ENCODE peak calls at places on chromosomes 5 and 9, in seven cellular contexts. O is sciatic nerve; Y is nucleus accumbens; X is activated T-helper 1 cell treated with anti-CD3 and anti-CD28 coated beads, Interleukin-2, amount 50 U/mL, for 16 hours; G is CD8-positive, alpha-beta T cell; U is GM04504; L is Jurkat, Clone E6-1. M is an unnamed sample.
A peak's percentile ranks its signal among the peaks of the same experiment; 100 is the strongest.

GRCh38 chr9:673264-673965 is 168.1 kb upstream of the DMRT1 start:
- DNase-seq in L (no peak), G (no peak), X (no peak), Y (no peak), O (no peak), U (no peak), M (no peak)

GRCh38 chr9:83981126-83981871 is 694 bp downstream of the RMI1 start:
- DNase-seq in O (peak; percentile 79), X (no peak), L (peak; percentile 41), G (no peak), Y (peak; percentile 40), U (no peak), M (no peak)

GRCh38 chr5:149271717-149272558 is at the start of gene AFAP1L1:
- DNase-seq in O (peak; percentile 79), U (no peak), Y (peak; percentile 41), L (no peak), G (no peak), X (no peak), M (no peak)

GRCh38 chr9:134062461-134063087 is 5.3 kb downstream of the BRD3 start:
- DNase-seq in U (no peak), L (no peak), G (no peak), Y (no peak), O (no peak), X (no peak), M (no peak)

GRCh38 chr9:23220957-23221356 is 605.1 kb downstream of the ELAVL2 start:
- DNase-seq in L (no peak), X (no peak), O (no peak), G (no peak), U (no peak), Y (no peak), M (no peak)

GRCh38 chr5:34552129-34552528 is 104.0 kb upstream of the RAI14 start:
- DNase-seq in G (no peak), X (no peak), O (no peak), L (no peak), U (no peak), Y (no peak), M (no peak)

GRCh38 chr5:109256486-109256885 is 153.3 kb downstream of the PJA2 start:
- DNase-seq in X (no peak), Y (no peak), L (peak; percentile 26), G (no peak), U (no peak), O (no peak), M (no peak)

GRCh38 chr9:20209421-20210340 is 412.6 kb downstream of the MLLT3 start:
- DNase-seq in X (no peak), L (peak; percentile 83), U (no peak), Y (no peak), O (no peak), G (peak; percentile 15), M (no peak)

GRCh38 chr9:104177003-104177611 is 83.0 kb downstream of the SMC2 start:
- DNase-seq in X (no peak), Y (no peak), G (no peak), L (peak; percentile 5), U (no peak), O (no peak), M (no peak)

GRCh38 chr5:14265574-14265973 is 122.4 kb downstream of the TRIO start:
- DNase-seq in X (no peak), Y (no peak), O (no peak), U (peak; percentile 58), G (no peak), L (no peak), M (no peak)

GRCh38 chr5:138140268-138140667 is 1.0 kb upstream of the NME5 start:
- DNase-seq in U (no peak), O (no peak), X (no peak), G (no peak), L (no peak), Y (no peak), M (no peak)

GRCh38 chr5:121377446-121377845 is 474.2 kb upstream of the FTMT start:
- DNase-seq in O (no peak), U (no peak), G (no peak), L (no peak), Y (no peak), X (no peak), M (no peak)

GRCh38 chr9:77899679-77900354 is 131.8 kb downstream of the GNAQ start:
- DNase-seq in L (peak; percentile 74), U (no peak), Y (no peak), O (no peak), G (no peak), X (no peak), M (no peak)

GRCh38 chr9:93520523-93520922 is 55.9 kb upstream of the PHF2 start:
- DNase-seq in U (no peak), X (no peak), G (no peak), Y (no peak), O (no peak), L (peak; percentile 22), M (no peak)

GRCh38 chr5:162248107-162248713 is 180.6 kb downstream of the GABRG2 start:
- DNase-seq in X (no peak), Y (no peak), O (no peak), U (no peak), G (no peak), L (peak; percentile 6), M (no peak)

GRCh38 chr5:135154197-135154596 is 120.2 kb upstream of the PITX1 start:
- DNase-seq in X (no peak), O (no peak), U (no peak), G (no peak), Y (no peak), L (no peak), M (no peak)

GRCh38 chr5:83567741-83568530 is 96.4 kb downstream of the VCAN start:
- DNase-seq in G (no peak), O (no peak), U (peak; percentile 78), X (no peak), Y (no peak), L (no peak), M (no peak)

GRCh38 chr9:88477300-88477751 is 57.7 kb upstream of the NXNL2 start:
- DNase-seq in U (peak; percentile 96), L (no peak), Y (no peak), G (no peak), O (no peak), X (no peak), M (no peak)

GRCh38 chr9:131837316-131837715 is 97.4 kb upstream of the RAPGEF1 start:
- DNase-seq in X (no peak), G (no peak), Y (no peak), U (no peak), L (no peak), O (no peak), M (no peak)

GRCh38 chr5:147558131-147558730 is 48.4 kb upstream of the DPYSL3 start:
- DNase-seq in G (no peak), Y (no peak), L (no peak), U (no peak), X (no peak), O (no peak), M (no peak)

GRCh38 chr5:128579111-128579510 is 41.1 kb upstream of the FBN2 start:
- DNase-seq in L (no peak), U (peak; percentile 2), O (no peak), G (no peak), X (no peak), Y (no peak), M (no peak)

GRCh38 chr5:139246394-139246793 is 47.1 kb upstream of the MATR3 start:
- DNase-seq in U (no peak), Y (peak; percentile 47), L (no peak), X (no peak), O (no peak), G (no peak), M (no peak)

GRCh38 chr5:159971038-159971437 is 37.9 kb upstream of the TTC1 start:
- DNase-seq in G (no peak), U (no peak), L (no peak), Y (no peak), X (no peak), O (no peak), M (no peak)

GRCh38 chr5:96113170-96113939 is 151.7 kb upstream of the ELL2 start:
- DNase-seq in L (no peak), X (no peak), Y (peak; percentile 13), O (no peak), G (no peak), U (no peak), M (no peak)

GRCh38 chr9:33044677-33045282 is 19.7 kb downstream of the DNAJA1 start:
- DNase-seq in G (no peak), X (no peak), Y (peak; percentile 52), O (no peak), L (no peak), U (no peak), M (no peak)

GRCh38 chr5:1948663-1949191 is 66.0 kb upstream of the IRX4 start:
- DNase-seq in O (no peak), G (no peak), U (no peak), Y (no peak), X (no peak), L (no peak), M (no peak)

GRCh38 chr5:150510460-150511263 is 2.7 kb downstream of the NDST1 start:
- DNase-seq in O (no peak), X (no peak), G (no peak), L (no peak), U (no peak), Y (no peak), M (no peak)

GRCh38 chr9:71761938-71762353 is 6.4 kb downstream of the CEMIP2 start:
- DNase-seq in O (no peak), X (no peak), G (no peak), U (no peak), Y (no peak), L (no peak), M (no peak)

GRCh38 chr5:170070556-170071412 is 34.9 kb upstream of the FOXI1 start:
- DNase-seq in Y (peak; percentile 29), O (peak; percentile 63), G (no peak), X (no peak), U (no peak), L (peak; percentile 49), M (no peak)